ENCODE peak calls at places on chromosomes 11 and 22, in four cellular contexts. One of them, this sample, is unnamed.

GRCh38 chr11:10743354-10744035 is 7.6 kb upstream of the CTR9 start:
- DNase-seq in RWPE2: no peak
- DNase-seq in A673: no peak
- DNase-seq in psoas muscle: no peak
- DNase-seq in this sample: no peak

GRCh38 chr11:128472128-128473110 is 114.9 kb downstream of the ETS1 start:
- DNase-seq in RWPE2: no peak
- DNase-seq in A673: no peak
- DNase-seq in psoas muscle: no peak
- DNase-seq in this sample: no peak

GRCh38 chr11:27469333-27469680 is 3.3 kb downstream of the LGR4 start:
- DNase-seq in RWPE2: no peak
- DNase-seq in A673: no peak
- DNase-seq in psoas muscle: no peak
- DNase-seq in this sample: no peak

GRCh38 chr22:19844423-19845368 is 10.0 kb downstream of the GNB1L start:
- DNase-seq in RWPE2: no peak
- DNase-seq in A673: no peak
- DNase-seq in psoas muscle: peak; percentile 68
- DNase-seq in this sample: peak; percentile 79

GRCh38 chr11:124481365-124482323 is 36.1 kb upstream of the OR8B8 start:
- DNase-seq in RWPE2: no peak
- DNase-seq in A673: peak; percentile 96
- DNase-seq in psoas muscle: no peak
- DNase-seq in this sample: peak; percentile 35

GRCh38 chr22:44396727-44397722 is 84.3 kb upstream of the SHISAL1 start:
- DNase-seq in RWPE2: peak; percentile 25
- DNase-seq in A673: no peak
- DNase-seq in psoas muscle: no peak
- DNase-seq in this sample: peak; percentile 12

GRCh38 chr11:117417342-117417741 is 89.7 kb downstream of the CEP164 start:
- DNase-seq in RWPE2: no peak
- DNase-seq in A673: no peak
- DNase-seq in psoas muscle: no peak
- DNase-seq in this sample: no peak

GRCh38 chr11:20604864-20605601 is 5.6 kb downstream of the SLC6A5 start:
- DNase-seq in RWPE2: no peak
- DNase-seq in A673: no peak
- DNase-seq in psoas muscle: no peak
- DNase-seq in this sample: no peak

GRCh38 chr11:1278766-1279673 is 30.4 kb downstream of the TOLLIP start:
- DNase-seq in RWPE2: no peak
- DNase-seq in A673: no peak
- DNase-seq in psoas muscle: no peak
- DNase-seq in this sample: no peak

DNA sequence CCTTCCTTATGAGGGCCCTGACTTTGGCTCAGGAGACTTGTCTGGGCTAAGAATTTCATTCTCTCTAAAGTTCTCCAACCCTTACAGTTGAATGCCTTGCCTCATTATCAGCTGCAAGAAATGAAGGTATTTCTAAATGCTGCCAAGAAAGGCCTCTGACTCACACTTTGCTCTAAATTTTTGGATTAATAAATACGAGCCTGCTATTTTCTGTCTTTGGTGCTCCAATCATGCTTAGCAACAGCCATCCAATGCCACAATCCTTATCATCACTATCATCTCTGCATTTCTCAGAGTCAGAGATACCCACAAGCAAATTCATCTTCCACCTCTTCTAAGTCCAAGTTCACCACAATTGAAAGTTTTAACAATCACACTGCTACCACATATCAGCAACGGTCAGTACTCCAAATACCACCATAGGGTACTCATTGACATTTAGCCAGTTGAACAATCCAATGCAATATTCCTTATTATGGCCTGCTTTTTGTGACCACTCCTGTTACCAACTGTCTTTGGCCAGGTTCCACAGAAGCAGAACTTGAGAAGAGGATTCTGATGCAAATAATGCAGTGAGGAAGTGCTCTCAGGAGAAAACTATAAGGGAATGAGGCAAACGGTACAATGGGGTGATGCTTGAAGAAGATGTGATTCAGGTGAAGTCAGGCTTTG is 5.7 kb downstream of the PATE2 start:
- DNase-seq in RWPE2: no peak
- DNase-seq in A673: no peak
- DNase-seq in psoas muscle: no peak
- DNase-seq in this sample: no peak
- TF ChIP-seq CTCF in RWPE2: no peak
- TF ChIP-seq CTCF in A673: no peak
- TF ChIP-seq CTCF in psoas muscle: no peak
- TF ChIP-seq CTCF in this sample: no peak

GRCh38 chr22:49613108-49613507 is 214.6 kb downstream of the BRD1 start:
- DNase-seq in RWPE2: peak; percentile 28
- DNase-seq in A673: no peak
- DNase-seq in psoas muscle: no peak
- DNase-seq in this sample: peak; percentile 28

GRCh38 chr22:49616356-49617231 is 211.1 kb downstream of the BRD1 start:
- DNase-seq in RWPE2: peak; percentile 32
- DNase-seq in A673: no peak
- DNase-seq in psoas muscle: no peak
- DNase-seq in this sample: peak; percentile 9

GRCh38 chr22:49614966-49615965 is 212.4 kb downstream of the BRD1 start:
- DNase-seq in RWPE2: peak; percentile 48
- DNase-seq in A673: no peak
- DNase-seq in psoas muscle: no peak
- DNase-seq in this sample: peak; percentile 12

GRCh38 chr22:49617264-49617663 is 210.4 kb downstream of the BRD1 start:
- DNase-seq in RWPE2: no peak
- DNase-seq in A673: no peak
- DNase-seq in psoas muscle: no peak
- DNase-seq in this sample: no peak

DNA sequence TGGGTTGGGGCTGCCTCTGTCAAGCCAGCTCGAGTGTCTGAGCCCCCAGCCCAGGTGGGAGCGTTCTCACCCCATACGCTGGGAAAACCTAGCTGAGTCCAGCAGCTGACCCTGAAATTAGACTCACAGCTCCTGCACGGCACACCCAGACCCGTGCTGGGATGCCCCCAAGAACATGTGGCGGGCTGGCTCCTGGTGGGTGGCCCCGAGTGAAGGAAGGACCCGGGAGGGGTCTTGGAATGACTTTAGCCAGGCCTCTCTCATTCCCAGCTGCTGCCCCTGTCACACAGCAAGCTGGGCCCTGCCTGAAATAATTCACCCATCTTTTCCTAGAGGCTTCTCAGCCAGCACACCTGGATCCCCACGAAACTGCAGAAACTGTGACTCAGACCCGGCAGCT is 213.8 kb downstream of the BRD1 start:
- DNase-seq in RWPE2: no peak
- DNase-seq in A673: no peak
- DNase-seq in psoas muscle: no peak
- DNase-seq in this sample: peak; percentile 21
- H3K9me3 ChIP-seq in RWPE2: no peaks in the 10 kb centered on the region
- H3K9me3 ChIP-seq in A673: no peaks in the 10 kb centered on the region
- H3K9me3 ChIP-seq in psoas muscle: peaks cover 9% of the 10 kb centered on the region
- H3K9me3 ChIP-seq in this sample: peaks cover 15% of the 10 kb centered on the region

GRCh38 chr22:37678372-37678771 is 2.9 kb downstream of the LGALS1 start:
- DNase-seq in RWPE2: no peak
- DNase-seq in A673: no peak
- DNase-seq in psoas muscle: no peak
- DNase-seq in this sample: no peak
- H3K4me3 ChIP-seq in RWPE2: no peak overlapping the region
- H3K4me3 ChIP-seq in A673: no peak overlapping the region
- H3K4me3 ChIP-seq in psoas muscle: no peak overlapping the region
- H3K4me3 ChIP-seq in this sample: no peak overlapping the region

GRCh38 chr22:22810018-22810427 is 77.6 kb upstream of the IGLL5 start:
- DNase-seq in RWPE2: no peak
- DNase-seq in A673: peak; percentile 30
- DNase-seq in psoas muscle: peak; percentile 52
- DNase-seq in this sample: peak; percentile 60
- TF ChIP-seq CTCF in RWPE2: no peak
- TF ChIP-seq CTCF in A673: peak; percentile 68
- TF ChIP-seq CTCF in psoas muscle: peak; percentile 62
- TF ChIP-seq CTCF in this sample: peak; percentile 29

DNA sequence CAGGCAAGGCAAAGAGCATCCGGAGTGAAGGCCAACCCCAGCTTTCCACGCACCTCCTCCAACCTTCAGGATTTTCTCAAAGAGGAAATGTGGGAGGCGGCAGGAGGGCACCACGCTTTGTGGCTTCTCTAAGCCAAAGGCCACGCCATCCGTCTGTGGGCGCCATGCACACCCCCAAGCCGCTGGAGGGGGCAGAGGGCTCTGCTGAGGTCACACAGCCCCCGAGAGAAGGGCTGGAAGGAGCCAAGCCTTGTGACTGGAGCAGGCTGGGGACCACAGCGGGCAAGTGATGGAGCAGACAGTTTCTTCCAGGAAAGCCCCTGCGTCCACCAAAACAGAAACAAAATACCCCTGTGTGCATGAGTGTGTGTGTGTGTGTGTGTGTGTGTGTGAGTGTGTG is 527.4 kb downstream of the BRD1 start:
- DNase-seq in RWPE2: no peak
- DNase-seq in A673: no peak
- DNase-seq in psoas muscle: no peak
- DNase-seq in this sample: no peak
- H3K9me3 ChIP-seq in RWPE2: peaks cover 7% of the 10 kb centered on the region
- H3K9me3 ChIP-seq in A673: no peaks in the 10 kb centered on the region
- H3K9me3 ChIP-seq in psoas muscle: no peaks in the 10 kb centered on the region
- H3K9me3 ChIP-seq in this sample: no peaks in the 10 kb centered on the region

GRCh38 chr22:24007253-24008021 is 2.2 kb upstream of the GSTT4 start:
- DNase-seq in RWPE2: no peak
- DNase-seq in A673: no peak
- DNase-seq in psoas muscle: no peak
- DNase-seq in this sample: no peak

GRCh38 chr22:24008381-24009226 is 2.5 kb upstream of the CABIN1 start:
- DNase-seq in RWPE2: no peak
- DNase-seq in A673: no peak
- DNase-seq in psoas muscle: no peak
- DNase-seq in this sample: no peak

GRCh38 chr22:24008022-24008283 is 2.7 kb upstream of the GSTT4 start:
- DNase-seq in RWPE2: no peak
- DNase-seq in A673: no peak
- DNase-seq in psoas muscle: no peak
- DNase-seq in this sample: no peak

GRCh38 chr22:24010018-24010391 is 1.1 kb upstream of the CABIN1 start:
- DNase-seq in RWPE2: no peak
- DNase-seq in A673: no peak
- DNase-seq in psoas muscle: no peak
- DNase-seq in this sample: no peak

GRCh38 chr22:24009227-24010017 is 1.7 kb upstream of the CABIN1 start:
- DNase-seq in RWPE2: no peak
- DNase-seq in A673: no peak
- DNase-seq in psoas muscle: no peak
- DNase-seq in this sample: no peak
- H3K4me3 ChIP-seq in RWPE2: no peak overlapping the region
- H3K4me3 ChIP-seq in A673: no peak overlapping the region
- H3K4me3 ChIP-seq in psoas muscle: no peak overlapping the region
- H3K4me3 ChIP-seq in this sample: no peak overlapping the region

GRCh38 chr22:34608716-34609115 is 457.2 kb upstream of the ISX start:
- DNase-seq in RWPE2: no peak
- DNase-seq in A673: no peak
- DNase-seq in psoas muscle: no peak
- DNase-seq in this sample: no peak
- TF ChIP-seq CTCF in RWPE2: no peak
- TF ChIP-seq CTCF in A673: no peak
- TF ChIP-seq CTCF in psoas muscle: no peak
- TF ChIP-seq CTCF in this sample: no peak

GRCh38 chr11:34897171-34897870 is 18.9 kb downstream of the APIP start:
- DNase-seq in RWPE2: no peak
- DNase-seq in A673: peak; percentile 72
- DNase-seq in psoas muscle: no peak
- DNase-seq in this sample: no peak
- H3K9me3 ChIP-seq in RWPE2: peaks cover 20% of the 10 kb centered on the region
- H3K9me3 ChIP-seq in A673: peaks cover 45% of the 10 kb centered on the region
- H3K9me3 ChIP-seq in psoas muscle: peaks cover 14% of the 10 kb centered on the region
- H3K9me3 ChIP-seq in this sample: no peaks in the 10 kb centered on the region